ENCODE peak calls at places on chromosomes 1 and 21, in ten cellular contexts. One of them, this sample, is unnamed.

GRCh38 chr21:27480841-27481261 is 514.0 kb upstream of the ADAMTS5 start:
- DNase-seq in cardiac fibroblast: peak
- DNase-seq in AG04449: no peak
- DNase-seq in GM06990: no peak
- DNase-seq in OCI-LY7: no peak
- DNase-seq in neural crest cell: no peak
- DNase-seq in NB4: no peak
- DNase-seq in BE2C: no peak
- DNase-seq in adrenal gland: no peak
- DNase-seq in heart right ventricle: no peak
- DNase-seq in this sample: no peak

GRCh38 chr1:24075946-24076345 is 36.0 kb downstream of the MYOM3 start:
- DNase-seq in cardiac fibroblast: no peak
- DNase-seq in AG04449: no peak
- DNase-seq in GM06990: no peak
- DNase-seq in OCI-LY7: no peak
- DNase-seq in neural crest cell: no peak
- DNase-seq in NB4: no peak
- DNase-seq in BE2C: no peak
- DNase-seq in adrenal gland: no peak
- DNase-seq in heart right ventricle: no peak
- DNase-seq in this sample: no peak

GRCh38 chr1:10943991-10944730 is 68.3 kb upstream of the TARDBP start:
- DNase-seq in cardiac fibroblast: peak
- DNase-seq in AG04449: no peak
- DNase-seq in GM06990: no peak
- DNase-seq in OCI-LY7: no peak
- DNase-seq in neural crest cell: no peak
- DNase-seq in NB4: no peak
- DNase-seq in BE2C: peak
- DNase-seq in adrenal gland: no peak
- DNase-seq in heart right ventricle: no peak
- DNase-seq in this sample: no peak

GRCh38 chr1:104488296-104489015 is 738.8 kb downstream of the AMY1C start:
- DNase-seq in cardiac fibroblast: no peak
- DNase-seq in AG04449: no peak
- DNase-seq in GM06990: no peak
- DNase-seq in OCI-LY7: no peak
- DNase-seq in neural crest cell: no peak
- DNase-seq in NB4: no peak
- DNase-seq in BE2C: no peak
- DNase-seq in adrenal gland: no peak
- DNase-seq in heart right ventricle: no peak
- DNase-seq in this sample: no peak

GRCh38 chr1:228166170-228166936 is 749 bp downstream of the IBA57 start:
- DNase-seq in cardiac fibroblast: peak
- DNase-seq in AG04449: no peak
- DNase-seq in GM06990: no peak
- DNase-seq in OCI-LY7: peak
- DNase-seq in neural crest cell: peak
- DNase-seq in NB4: peak
- DNase-seq in BE2C: peak
- DNase-seq in adrenal gland: peak
- DNase-seq in heart right ventricle: peak
- DNase-seq in this sample: peak

GRCh38 chr1:178330848-178331497 is 165.8 kb downstream of the CLEC20A start:
- DNase-seq in cardiac fibroblast: no peak
- DNase-seq in AG04449: no peak
- DNase-seq in GM06990: no peak
- DNase-seq in OCI-LY7: no peak
- DNase-seq in neural crest cell: no peak
- DNase-seq in NB4: no peak
- DNase-seq in BE2C: no peak
- DNase-seq in adrenal gland: no peak
- DNase-seq in heart right ventricle: no peak
- DNase-seq in this sample: no peak

GRCh38 chr1:234745844-234746797 is 136.1 kb upstream of the IRF2BP2 start:
- DNase-seq in cardiac fibroblast: peak
- DNase-seq in AG04449: no peak
- DNase-seq in GM06990: no peak
- DNase-seq in OCI-LY7: no peak
- DNase-seq in neural crest cell: no peak
- DNase-seq in NB4: peak
- DNase-seq in BE2C: peak
- DNase-seq in adrenal gland: no peak
- DNase-seq in heart right ventricle: no peak
- DNase-seq in this sample: no peak

GRCh38 chr1:58060548-58061170 is 485.9 kb downstream of the OMA1 start:
- DNase-seq in cardiac fibroblast: no peak
- DNase-seq in AG04449: no peak
- DNase-seq in GM06990: no peak
- DNase-seq in OCI-LY7: no peak
- DNase-seq in neural crest cell: no peak
- DNase-seq in NB4: no peak
- DNase-seq in BE2C: no peak
- DNase-seq in adrenal gland: no peak
- DNase-seq in heart right ventricle: no peak
- DNase-seq in this sample: no peak

GRCh38 chr1:226403522-226404034 is 4.3 kb downstream of the PARP1 start:
- DNase-seq in cardiac fibroblast: peak
- DNase-seq in AG04449: no peak
- DNase-seq in GM06990: no peak
- DNase-seq in OCI-LY7: peak
- DNase-seq in neural crest cell: peak
- DNase-seq in NB4: peak
- DNase-seq in BE2C: no peak
- DNase-seq in adrenal gland: no peak
- DNase-seq in heart right ventricle: no peak
- DNase-seq in this sample: no peak

GRCh38 chr21:42518216-42518615 is 4.6 kb downstream of the SLC37A1 start:
- DNase-seq in cardiac fibroblast: peak
- DNase-seq in AG04449: no peak
- DNase-seq in GM06990: no peak
- DNase-seq in OCI-LY7: no peak
- DNase-seq in neural crest cell: no peak
- DNase-seq in NB4: no peak
- DNase-seq in BE2C: no peak
- DNase-seq in adrenal gland: peak
- DNase-seq in heart right ventricle: no peak
- DNase-seq in this sample: no peak

GRCh38 chr1:151277249-151277648 is 4.8 kb upstream of the ZNF687 start:
- DNase-seq in cardiac fibroblast: no peak
- DNase-seq in AG04449: no peak
- DNase-seq in GM06990: peak
- DNase-seq in OCI-LY7: peak
- DNase-seq in neural crest cell: no peak
- DNase-seq in NB4: peak
- DNase-seq in BE2C: no peak
- DNase-seq in adrenal gland: no peak
- DNase-seq in heart right ventricle: no peak
- DNase-seq in this sample: peak

GRCh38 chr21:14321042-14321441 is 61.9 kb downstream of the HSPA13 start:
- DNase-seq in cardiac fibroblast: peak
- DNase-seq in AG04449: no peak
- DNase-seq in GM06990: no peak
- DNase-seq in OCI-LY7: no peak
- DNase-seq in neural crest cell: no peak
- DNase-seq in NB4: peak
- DNase-seq in BE2C: no peak
- DNase-seq in adrenal gland: no peak
- DNase-seq in heart right ventricle: no peak
- DNase-seq in this sample: no peak

GRCh38 chr1:7224644-7225043 is 439.4 kb downstream of the CAMTA1 start:
- DNase-seq in cardiac fibroblast: no peak
- DNase-seq in AG04449: no peak
- DNase-seq in GM06990: no peak
- DNase-seq in OCI-LY7: no peak
- DNase-seq in neural crest cell: no peak
- DNase-seq in NB4: no peak
- DNase-seq in BE2C: peak
- DNase-seq in adrenal gland: no peak
- DNase-seq in heart right ventricle: peak
- DNase-seq in this sample: no peak

GRCh38 chr1:243345205-243345604 is 89.4 kb downstream of the SDCCAG8 start:
- DNase-seq in cardiac fibroblast: peak
- DNase-seq in AG04449: no peak
- DNase-seq in GM06990: peak
- DNase-seq in OCI-LY7: no peak
- DNase-seq in neural crest cell: no peak
- DNase-seq in NB4: peak
- DNase-seq in BE2C: peak
- DNase-seq in adrenal gland: peak
- DNase-seq in heart right ventricle: no peak
- DNase-seq in this sample: no peak
- TF ChIP-seq CTCF in cardiac fibroblast: no peak
- TF ChIP-seq CTCF in AG04449: no peak
- TF ChIP-seq CTCF in GM06990: no peak
- TF ChIP-seq CTCF in OCI-LY7: peak
- TF ChIP-seq CTCF in neural crest cell: peak
- TF ChIP-seq CTCF in NB4: no peak
- TF ChIP-seq CTCF in BE2C: peak
- TF ChIP-seq CTCF in adrenal gland: peak
- TF ChIP-seq CTCF in heart right ventricle: peak
- TF ChIP-seq CTCF in this sample: peak

GRCh38 chr1:3065797-3066196 is 3.2 kb upstream of the PRDM16 start:
- DNase-seq in cardiac fibroblast: no peak
- DNase-seq in AG04449: no peak
- DNase-seq in GM06990: no peak
- DNase-seq in OCI-LY7: no peak
- DNase-seq in neural crest cell: no peak
- DNase-seq in NB4: no peak
- DNase-seq in BE2C: no peak
- DNase-seq in adrenal gland: peak
- DNase-seq in heart right ventricle: no peak
- DNase-seq in this sample: no peak

GRCh38 chr1:3066250-3066711 is 2.7 kb upstream of the PRDM16 start:
- DNase-seq in cardiac fibroblast: peak
- DNase-seq in AG04449: no peak
- DNase-seq in GM06990: no peak
- DNase-seq in OCI-LY7: no peak
- DNase-seq in neural crest cell: peak
- DNase-seq in NB4: no peak
- DNase-seq in BE2C: peak
- DNase-seq in adrenal gland: peak
- DNase-seq in heart right ventricle: peak
- DNase-seq in this sample: no peak

GRCh38 chr1:3067671-3068399 is 1.2 kb upstream of the PRDM16 start:
- DNase-seq in cardiac fibroblast: no peak
- DNase-seq in AG04449: no peak
- DNase-seq in GM06990: no peak
- DNase-seq in OCI-LY7: no peak
- DNase-seq in neural crest cell: no peak
- DNase-seq in NB4: no peak
- DNase-seq in BE2C: no peak
- DNase-seq in adrenal gland: no peak
- DNase-seq in heart right ventricle: no peak
- DNase-seq in this sample: no peak

GRCh38 chr1:3067301-3067670 is 1.7 kb upstream of the PRDM16 start:
- DNase-seq in cardiac fibroblast: no peak
- DNase-seq in AG04449: no peak
- DNase-seq in GM06990: no peak
- DNase-seq in OCI-LY7: no peak
- DNase-seq in neural crest cell: no peak
- DNase-seq in NB4: no peak
- DNase-seq in BE2C: no peak
- DNase-seq in adrenal gland: no peak
- DNase-seq in heart right ventricle: no peak
- DNase-seq in this sample: no peak

GRCh38 chr1:3066826-3067225 is 2.2 kb upstream of the PRDM16 start:
- DNase-seq in cardiac fibroblast: no peak
- DNase-seq in AG04449: no peak
- DNase-seq in GM06990: no peak
- DNase-seq in OCI-LY7: no peak
- DNase-seq in neural crest cell: no peak
- DNase-seq in NB4: no peak
- DNase-seq in BE2C: no peak
- DNase-seq in adrenal gland: no peak
- DNase-seq in heart right ventricle: no peak
- DNase-seq in this sample: no peak
- TF ChIP-seq CTCF in cardiac fibroblast: no peak
- TF ChIP-seq CTCF in AG04449: no peak
- TF ChIP-seq CTCF in GM06990: no peak
- TF ChIP-seq CTCF in OCI-LY7: no peak
- TF ChIP-seq CTCF in neural crest cell: no peak
- TF ChIP-seq CTCF in NB4: no peak
- TF ChIP-seq CTCF in BE2C: no peak
- TF ChIP-seq CTCF in adrenal gland: no peak
- TF ChIP-seq CTCF in heart right ventricle: no peak
- TF ChIP-seq CTCF in this sample: no peak

GRCh38 chr1:240145120-240145519 is 53.4 kb downstream of the FMN2 start:
- DNase-seq in cardiac fibroblast: no peak
- DNase-seq in AG04449: no peak
- DNase-seq in GM06990: no peak
- DNase-seq in OCI-LY7: no peak
- DNase-seq in neural crest cell: no peak
- DNase-seq in NB4: no peak
- DNase-seq in BE2C: no peak
- DNase-seq in adrenal gland: no peak
- DNase-seq in heart right ventricle: no peak
- DNase-seq in this sample: no peak
- TF ChIP-seq CTCF in cardiac fibroblast: no peak
- TF ChIP-seq CTCF in AG04449: no peak
- TF ChIP-seq CTCF in GM06990: no peak
- TF ChIP-seq CTCF in OCI-LY7: no peak
- TF ChIP-seq CTCF in neural crest cell: no peak
- TF ChIP-seq CTCF in NB4: no peak
- TF ChIP-seq CTCF in BE2C: no peak
- TF ChIP-seq CTCF in adrenal gland: no peak
- TF ChIP-seq CTCF in heart right ventricle: no peak
- TF ChIP-seq CTCF in this sample: no peak

GRCh38 chr1:240171907-240172306 is 80.2 kb downstream of the FMN2 start:
- DNase-seq in cardiac fibroblast: no peak
- DNase-seq in AG04449: no peak
- DNase-seq in GM06990: no peak
- DNase-seq in OCI-LY7: no peak
- DNase-seq in neural crest cell: no peak
- DNase-seq in NB4: no peak
- DNase-seq in BE2C: no peak
- DNase-seq in adrenal gland: no peak
- DNase-seq in heart right ventricle: no peak
- DNase-seq in this sample: no peak

GRCh38 chr1:240170806-240171205 is 79.1 kb downstream of the FMN2 start:
- DNase-seq in cardiac fibroblast: no peak
- DNase-seq in AG04449: no peak
- DNase-seq in GM06990: no peak
- DNase-seq in OCI-LY7: no peak
- DNase-seq in neural crest cell: no peak
- DNase-seq in NB4: no peak
- DNase-seq in BE2C: no peak
- DNase-seq in adrenal gland: no peak
- DNase-seq in heart right ventricle: no peak
- DNase-seq in this sample: no peak

GRCh38 chr1:240164742-240165141 is 73.1 kb downstream of the FMN2 start:
- DNase-seq in cardiac fibroblast: no peak
- DNase-seq in AG04449: no peak
- DNase-seq in GM06990: no peak
- DNase-seq in OCI-LY7: no peak
- DNase-seq in neural crest cell: no peak
- DNase-seq in NB4: no peak
- DNase-seq in BE2C: no peak
- DNase-seq in adrenal gland: no peak
- DNase-seq in heart right ventricle: no peak
- DNase-seq in this sample: no peak

GRCh38 chr1:240170245-240170644 is 78.6 kb downstream of the FMN2 start:
- DNase-seq in cardiac fibroblast: no peak
- DNase-seq in AG04449: no peak
- DNase-seq in GM06990: no peak
- DNase-seq in OCI-LY7: no peak
- DNase-seq in neural crest cell: no peak
- DNase-seq in NB4: no peak
- DNase-seq in BE2C: no peak
- DNase-seq in adrenal gland: no peak
- DNase-seq in heart right ventricle: no peak
- DNase-seq in this sample: no peak

GRCh38 chr1:240169188-240169587 is 77.5 kb downstream of the FMN2 start:
- DNase-seq in cardiac fibroblast: no peak
- DNase-seq in AG04449: no peak
- DNase-seq in GM06990: no peak
- DNase-seq in OCI-LY7: peak
- DNase-seq in neural crest cell: no peak
- DNase-seq in NB4: peak
- DNase-seq in BE2C: no peak
- DNase-seq in adrenal gland: no peak
- DNase-seq in heart right ventricle: no peak
- DNase-seq in this sample: no peak
- TF ChIP-seq CTCF in cardiac fibroblast: peak
- TF ChIP-seq CTCF in AG04449: no peak
- TF ChIP-seq CTCF in GM06990: no peak
- TF ChIP-seq CTCF in OCI-LY7: peak
- TF ChIP-seq CTCF in neural crest cell: peak
- TF ChIP-seq CTCF in NB4: peak
- TF ChIP-seq CTCF in BE2C: no peak
- TF ChIP-seq CTCF in adrenal gland: peak
- TF ChIP-seq CTCF in heart right ventricle: no peak
- TF ChIP-seq CTCF in this sample: no peak